ENCODE peak calls at places on chromosomes 5 and 9, in seven cellular contexts. M, Q, C, S, D, G and H are unnamed samples.
A peak's percentile ranks its signal among the peaks of the same experiment; 100 is the strongest.

GRCh38 chr9:38680827-38681226 is 39.1 kb downstream of the FAM240B start:
- DNase-seq in S (no peak), M (no peak), D (no peak), G (peak; percentile 52), C (no peak), Q (no peak), H (no peak)

GRCh38 chr9:106771618-106772017 is 91.3 kb upstream of the ZNF462 start:
- DNase-seq in G (no peak), Q (no peak), C (no peak), D (no peak), S (no peak), M (no peak), H (no peak)

GRCh38 chr9:4662108-4662988 is at the start of gene PLPP6:
- DNase-seq in G (peak; percentile 84), S (peak; percentile 77), D (peak; percentile 73), Q (peak; percentile 78), M (peak; percentile 70), C (peak; percentile 85), H (peak; percentile 78)

GRCh38 chr9:121830441-121831140 is 179.2 kb downstream of the DAB2IP start:
- DNase-seq in C (peak; percentile 31), G (peak; percentile 60), D (no peak), M (no peak), Q (no peak), S (no peak), H (no peak)

GRCh38 chr9:33517373-33517772 is 6.7 kb upstream of the ANKRD18B start:
- DNase-seq in M (no peak), Q (no peak), G (peak; percentile 73), C (no peak), D (no peak), S (peak; percentile 34), H (no peak)

GRCh38 chr5:103424008-103424407 is 138.6 kb downstream of the NUDT12 start:
- DNase-seq in S (no peak), G (peak; percentile 79), Q (no peak), D (no peak), C (no peak), M (no peak), H (no peak)

GRCh38 chr5:147391781-147392180 is 118.1 kb downstream of the DPYSL3 start:
- DNase-seq in S (peak; percentile 46), D (no peak), C (no peak), G (peak; percentile 84), Q (no peak), M (peak; percentile 14), H (peak; percentile 38)

GRCh38 chr5:166708271-166708670 is 1583.2 kb upstream of the WWC1 start:
- DNase-seq in D (no peak), Q (no peak), C (no peak), M (no peak), S (no peak), G (no peak), H (no peak)

GRCh38 chr5:178145965-178146820 is 7.5 kb downstream of the NHP2 start:
- DNase-seq in Q (peak; percentile 35), M (peak; percentile 60), D (peak; percentile 70), C (peak; percentile 79), G (peak; percentile 55), S (peak; percentile 77), H (peak; percentile 84)

GRCh38 chr5:59418766-59419165 is 474.8 kb downstream of the PDE4D start:
- DNase-seq in D (no peak), M (no peak), S (no peak), Q (no peak), C (no peak), G (no peak), H (no peak)

GRCh38 chr9:134381671-134382505 is 55.6 kb downstream of the RXRA start:
- DNase-seq in C (no peak), G (no peak), S (no peak), D (peak; percentile 34), Q (no peak), M (no peak), H (peak; percentile 62)

GRCh38 chr5:74143724-74144330 is 496.7 kb downstream of the ENC1 start:
- DNase-seq in G (no peak), D (no peak), C (no peak), M (no peak), S (no peak), Q (no peak), H (no peak)

GRCh38 chr5:156380846-156381245 is 53.9 kb downstream of the SGCD start:
- DNase-seq in M (no peak), C (no peak), S (no peak), Q (no peak), G (peak; percentile 65), D (no peak), H (no peak)

GRCh38 chr5:96247097-96247675 is 185.9 kb downstream of the PCSK1 start:
- DNase-seq in G (peak; percentile 68), C (no peak), Q (peak; percentile 3), D (no peak), S (no peak), M (no peak), H (no peak)

GRCh38 chr5:39619161-39619818 is 194.5 kb upstream of the DAB2 start:
- DNase-seq in M (no peak), Q (no peak), C (no peak), D (no peak), G (no peak), S (no peak), H (no peak)

GRCh38 chr5:82147860-82148573 is 130.1 kb downstream of the RPS23 start:
- DNase-seq in Q (no peak), D (no peak), G (peak; percentile 39), C (no peak), S (no peak), M (no peak), H (no peak)

GRCh38 chr9:90517103-90517502 is 125.5 kb downstream of the DIRAS2 start:
- DNase-seq in Q (peak; percentile 21), D (no peak), M (no peak), G (no peak), S (no peak), C (no peak), H (no peak)

GRCh38 chr5:3905031-3905430 is 309.4 kb downstream of the IRX1 start:
- DNase-seq in D (no peak), C (no peak), M (no peak), Q (no peak), S (no peak), G (no peak), H (no peak)